ENCODE peak calls at places on chromosomes 4 and X, in five cellular contexts. M is endothelial cell, N is endothelial cell of umbilical vein, D is bronchial epithelial cell, A is T-helper 9 cell. B is an unnamed sample.
A peak's percentile ranks its signal among the peaks of the same experiment; 100 is the strongest.

GRCh38 chr4:21888195-21888976 is 60.2 kb downstream of the KCNIP4 start:
- DNase-seq in M (no peak), N (no peak), D (peak; percentile 66), A (no peak), B (no peak)

GRCh38 chrX:12360991-12361598 is 222.8 kb downstream of the FRMPD4 start:
- DNase-seq in M (no peak), N (peak; percentile 6), D (peak; percentile 51), A (no peak), B (no peak)

GRCh38 chrX:45722471-45722870 is 521.8 kb upstream of the DIPK2B start:
- DNase-seq in M (no peak), N (no peak), D (no peak), A (no peak), B (no peak)

GRCh38 chrX:153494541-153495361 is at the start of gene BGN:
- DNase-seq in M (peak; percentile 50), N (peak; percentile 81), D (no peak), A (no peak), B (no peak)

GRCh38 chr4:121668368-121669162 is 28.2 kb downstream of the ANXA5 start:
- DNase-seq in M (no peak), N (no peak), D (peak; percentile 22), A (no peak), B (no peak)

GRCh38 chr4:74675673-74676279 is 118.5 kb downstream of the BTC start:
- DNase-seq in M (peak; percentile 40), N (peak; percentile 70), D (peak; percentile 72), A (no peak), B (peak; percentile 5)

GRCh38 chr4:11404431-11404830 is 24.3 kb downstream of the HS3ST1 start:
- DNase-seq in M (no peak), N (no peak), D (peak; percentile 76), A (no peak), B (no peak)

GRCh38 chrX:140066262-140066661 is 100.9 kb upstream of the CXorf66 start:
- DNase-seq in M (no peak), N (no peak), D (no peak), A (no peak), B (no peak)

GRCh38 chrX:108947205-108947604 is 210.8 kb upstream of the IRS4 start:
- DNase-seq in M (no peak), N (no peak), D (no peak), A (no peak), B (no peak)

GRCh38 chrX:65997978-65998717 is 41.7 kb downstream of the VSIG4 start:
- DNase-seq in M (no peak), N (no peak), D (no peak), A (no peak), B (no peak)

GRCh38 chrX:67408423-67409079 is 135.3 kb upstream of the AR start:
- DNase-seq in M (no peak), N (no peak), D (no peak), A (no peak), B (no peak)

GRCh38 chr4:105061136-105061696 is 85.5 kb upstream of the TET2 start:
- DNase-seq in M (no peak), N (peak; percentile 83), D (peak; percentile 82), A (no peak), B (no peak)

GRCh38 chr4:22962186-22962786 is 269.5 kb downstream of the GBA3 start:
- DNase-seq in M (peak; percentile 50), N (no peak), D (peak; percentile 22), A (no peak), B (no peak)

B was measured in CD8-positive, alpha-beta memory T cell.